ENCODE peak calls at places on chromosomes 3 and 15, in nine cellular contexts. A is tibial nerve; U is SJSA1; P is naive thymus-derived CD4-positive, alpha-beta T cell; R is CD8-positive, alpha-beta memory T cell; L is left ventricle myocardium inferior; I is NT2/D1; Y is fibroblast of lung; E is heart left ventricle. W is an unnamed sample. For H3K4me1 and H3K27me3, the result is how much of the 10 kb centered on the place peaks cover.

GRCh38 chr15:46304320-46304719 is 669.5 kb downstream of the SQOR start:
- DNase-seq in P (no peak), E (no peak), Y (no peak), L (no peak), A (no peak), I (peak), R (no peak), U (no peak), W (peak)

GRCh38 chr3:54954516-54954915 is 26.7 kb upstream of the LRTM1 start:
- DNase-seq in I (peak), P (no peak), E (no peak), A (no peak), L (no peak), U (peak), R (no peak), Y (peak), W (no peak)

GRCh38 chr3:5112043-5112442 is 10.0 kb upstream of the ARL8B start:
- DNase-seq in E (no peak), L (no peak), P (no peak), I (no peak), A (no peak), R (no peak), U (no peak), Y (no peak), W (no peak)

GRCh38 chr3:106692624-106693023 is 684.6 kb upstream of the CCDC54 start:
- DNase-seq in E (no peak), R (no peak), Y (no peak), A (no peak), U (no peak), P (no peak), I (no peak), L (no peak), W (no peak)

GRCh38 chr3:42387802-42388651 is 22.4 kb downstream of the LYZL4 start:
- DNase-seq in I (no peak), P (peak), U (no peak), A (no peak), L (no peak), R (peak), E (no peak), Y (no peak), W (peak)

GRCh38 chr3:174287601-174288180 is 571.4 kb upstream of the NAALADL2 start:
- DNase-seq in L (no peak), I (no peak), A (no peak), P (no peak), U (no peak), R (no peak), E (no peak), Y (no peak), W (no peak)

GRCh38 chr15:31328425-31328998 is 1.9 kb downstream of the KLF13 start:
- DNase-seq in P (peak), L (peak), Y (peak), R (peak), U (no peak), I (no peak), E (no peak), A (no peak), W (peak)

GRCh38 chr3:46840491-46840890 is 22.8 kb downstream of the MYL3 start:
- DNase-seq in A (no peak), P (no peak), L (no peak), Y (no peak), U (no peak), E (no peak), R (no peak), I (no peak), W (no peak)

GRCh38 chr15:94602771-94603474 is 371.6 kb downstream of the MCTP2 start:
- DNase-seq in R (no peak), I (no peak), A (no peak), Y (no peak), E (no peak), L (no peak), P (no peak), U (no peak), W (no peak)

GRCh38 chr3:29937185-29937584 is 656.3 kb downstream of the RBMS3 start:
- DNase-seq in A (no peak), I (no peak), Y (no peak), P (no peak), U (no peak), E (no peak), L (no peak), R (no peak), W (no peak)

GRCh38 chr15:24955549-24955929 is 752 bp downstream of the SNRPN start:
- DNase-seq in R (no peak), E (no peak), Y (no peak), A (no peak), L (peak), I (no peak), P (no peak), U (no peak), W (no peak)

GRCh38 chr15:86231864-86232801 is 152.5 kb downstream of the AGBL1 start:
- DNase-seq in U (no peak), E (peak), L (no peak), I (peak), R (peak), Y (peak), A (no peak), P (peak), W (peak)

GRCh38 chr15:89401636-89402252 is 67.1 kb upstream of the POLG start:
- DNase-seq in U (peak), P (no peak), R (no peak), L (no peak), Y (peak), E (no peak), A (no peak), I (no peak), W (no peak)

GRCh38 chr15:60740787-60741354 is 261.9 kb upstream of the ICE2 start:
- DNase-seq in U (no peak), E (no peak), Y (peak), P (no peak), L (no peak), A (no peak), I (no peak), R (no peak), W (no peak)

GRCh38 chr3:47578691-47579632 is at the start of gene CSPG5:
- DNase-seq in P (peak), U (no peak), R (peak), L (peak), E (peak), A (no peak), I (no peak), Y (no peak), W (peak)

GRCh38 chr3:112811917-112812660 is 34.6 kb downstream of the CD200R1L start:
- DNase-seq in A (no peak), L (no peak), P (no peak), I (no peak), R (no peak), U (no peak), E (no peak), Y (no peak), W (no peak)

GRCh38 chr3:79871656-79872055 is 103.9 kb upstream of the ROBO1 start:
- DNase-seq in L (no peak), E (no peak), U (no peak), Y (peak), P (no peak), A (no peak), R (no peak), I (no peak), W (no peak)

GRCh38 chr15:25600751-25601150 is 161.9 kb upstream of the UBE3A start:
- DNase-seq in A (no peak), L (no peak), E (no peak), R (no peak), Y (no peak), P (no peak), I (no peak), U (no peak), W (no peak)

GRCh38 chr3:130963878-130964277 is 62.7 kb downstream of the ASTE1 start:
- DNase-seq in Y (peak), P (no peak), I (peak), E (no peak), L (no peak), U (peak), A (no peak), R (no peak), W (no peak)

GRCh38 chr3:159260049-159260662 is 458.3 kb downstream of the MFSD1 start:
- DNase-seq in L (no peak), R (peak), A (no peak), I (peak), P (peak), Y (peak), U (peak), E (peak), W (no peak)

GRCh38 chr3:189981668-189982067 is 139.0 kb downstream of the P3H2 start:
- DNase-seq in Y (peak), U (peak), R (no peak), E (no peak), A (no peak), L (no peak), I (no peak), P (no peak), W (no peak)

GRCh38 chr3:106534206-106534605 is 665.4 kb upstream of the CBLB start:
- DNase-seq in P (no peak), E (no peak), Y (peak), L (no peak), A (no peak), U (peak), I (no peak), R (peak), W (peak)

GRCh38 chr15:75307778-75308390 is 25.2 kb downstream of the GOLGA6D start:
- DNase-seq in E (peak), U (peak), R (no peak), P (no peak), I (peak), L (no peak), Y (no peak), A (no peak), W (peak)

GRCh38 chr3:114799789-114800188 is 347.3 kb downstream of the ZBTB20 start:
- DNase-seq in A (no peak), L (no peak), R (no peak), P (no peak), U (no peak), I (no peak), Y (peak), E (no peak), W (no peak)

GRCh38 chr3:172203522-172204258 is 164.3 kb downstream of the FNDC3B start:
- DNase-seq in L (no peak), U (no peak), R (no peak), E (no peak), A (no peak), P (no peak), I (no peak), Y (peak), W (no peak)

GRCh38 chr3:13426591-13426990 is 6.5 kb upstream of the NUP210 start:
- DNase-seq in R (no peak), P (no peak), E (no peak), I (no peak), A (no peak), L (no peak), U (no peak), Y (no peak), W (no peak)

GRCh38 chr15:78988361-78988911 is 43.6 kb upstream of the CTSH start:
- DNase-seq in E (peak), L (peak), I (no peak), U (peak), R (no peak), P (no peak), A (peak), Y (peak), W (no peak)

GRCh38 chr3:122208579-122208978 is 25.1 kb downstream of the CASR start:
- DNase-seq in I (no peak), Y (no peak), A (no peak), P (no peak), R (no peak), L (no peak), E (no peak), U (no peak), W (no peak)

GRCh38 chr15:82313446-82313845 is 35.8 kb downstream of the GOLGA6L10 start:
- DNase-seq in Y (no peak), P (no peak), U (no peak), L (no peak), A (no peak), E (no peak), R (no peak), I (no peak), W (no peak)

GRCh38 chr15:44735482-44736260 is 657 bp upstream of the TRIM69 start:
- DNase-seq in R (no peak), Y (no peak), I (no peak), L (peak), A (peak), U (no peak), P (peak), E (peak), W (peak)

GRCh38 chr3:58991623-58992022 is 58.2 kb downstream of the CFAP20DC start:
- DNase-seq in I (no peak), E (no peak), L (no peak), P (no peak), R (no peak), U (no peak), A (no peak), Y (no peak), W (no peak)

GRCh38 chr3:178736300-178736699 is 200.1 kb downstream of the KCNMB2 start:
- DNase-seq in Y (peak), R (no peak), E (peak), P (no peak), I (no peak), L (peak), U (no peak), A (no peak), W (no peak)

GRCh38 chr15:55513125-55513524 is 5.1 kb upstream of the DNAAF4 start:
- DNase-seq in I (no peak), U (no peak), E (no peak), L (no peak), Y (no peak), R (no peak), P (no peak), A (no peak), W (no peak)

GRCh38 chr15:88629071-88629470 is 7.9 kb downstream of the AEN start:
- DNase-seq in P (no peak), Y (no peak), I (no peak), E (no peak), L (no peak), U (no peak), A (no peak), R (no peak), W (no peak)

GRCh38 chr15:40097968-40098476 is 10.7 kb downstream of the BMF start:
- DNase-seq in P (no peak), U (peak), R (no peak), Y (no peak), E (peak), I (no peak), A (no peak), L (peak), W (no peak)

DNA sequence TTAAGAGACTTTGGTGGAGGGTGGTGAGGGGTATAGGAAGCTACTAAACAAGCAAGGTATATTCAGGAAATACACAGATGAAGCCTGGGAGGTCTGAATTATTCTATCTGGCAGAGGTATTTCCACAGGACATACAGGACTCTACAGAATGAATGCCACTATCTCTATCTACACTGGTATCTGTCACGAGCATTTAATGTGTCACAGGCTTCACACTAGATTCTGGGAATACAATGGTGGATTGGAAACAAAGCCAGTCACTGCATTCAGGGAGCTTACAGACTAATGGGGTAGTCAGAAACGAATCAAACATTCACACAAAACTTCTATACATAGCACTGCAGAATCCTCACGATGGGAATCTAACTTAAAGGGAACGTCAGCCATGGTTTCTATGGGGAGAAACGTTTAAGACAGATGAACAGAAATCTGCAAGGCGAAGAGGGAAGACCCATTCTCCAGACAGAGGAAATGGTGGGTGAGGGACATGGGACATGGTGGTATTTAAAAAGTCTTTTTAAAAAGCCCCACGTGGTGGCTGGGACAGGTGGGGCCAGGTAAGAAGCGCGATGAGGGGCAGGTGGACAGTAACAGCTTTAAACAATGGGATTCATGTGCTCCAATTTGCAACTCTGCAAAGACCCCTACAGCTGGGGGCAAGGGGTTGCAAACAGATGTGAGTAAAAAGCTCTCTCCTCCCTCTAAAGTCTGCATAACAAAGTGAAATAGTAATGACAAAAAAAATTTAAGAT is 16.5 kb downstream of the LRIG1 start:
- DNase-seq in L (no peak), A (no peak), P (no peak), E (no peak), I (no peak), R (no peak), Y (no peak), U (no peak), W (no peak)
- H3K4me1 ChIP-seq in L (half or more), A (under half), P (half or more), E (half or more), I (under half), R (half or more), Y (under half), U (half or more), W (half or more)

GRCh38 chr3:72298201-72299155 is 513.5 kb upstream of the PROK2 start:
- DNase-seq in I (no peak), P (no peak), L (no peak), R (no peak), E (no peak), Y (no peak), U (no peak), A (no peak), W (no peak)
- H3K27me3 ChIP-seq in I (under half), P (under half), L (under half), R (under half), E (under half), Y (under half), U (under half), A (under half), W (under half)

DNA sequence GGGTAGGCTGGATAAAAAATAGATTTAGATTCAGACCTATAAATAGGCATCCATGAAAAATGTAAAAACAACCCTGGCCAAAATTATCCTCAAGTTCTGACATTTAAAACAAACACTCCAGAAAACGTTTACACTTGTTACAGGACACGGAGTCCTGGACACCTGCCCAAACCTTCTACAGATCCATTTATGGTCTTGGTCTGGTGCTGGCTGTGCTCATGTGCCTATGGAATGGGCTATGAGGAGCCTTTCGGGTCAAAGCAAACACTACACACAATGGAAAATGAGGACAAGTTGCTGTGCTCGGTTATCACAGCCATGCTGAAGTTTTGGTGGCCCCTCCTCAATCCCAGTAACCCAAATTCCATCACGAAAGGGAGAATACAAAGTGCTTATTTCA is 108.1 kb downstream of the PDZRN3 start:
- DNase-seq in R (no peak), I (no peak), A (no peak), L (peak), Y (no peak), U (no peak), P (no peak), E (peak), W (no peak)
- H3K4me1 ChIP-seq in R (under half), I (under half), A (under half), L (half or more), Y (under half), U (under half), P (under half), E (under half), W (under half)

DNA sequence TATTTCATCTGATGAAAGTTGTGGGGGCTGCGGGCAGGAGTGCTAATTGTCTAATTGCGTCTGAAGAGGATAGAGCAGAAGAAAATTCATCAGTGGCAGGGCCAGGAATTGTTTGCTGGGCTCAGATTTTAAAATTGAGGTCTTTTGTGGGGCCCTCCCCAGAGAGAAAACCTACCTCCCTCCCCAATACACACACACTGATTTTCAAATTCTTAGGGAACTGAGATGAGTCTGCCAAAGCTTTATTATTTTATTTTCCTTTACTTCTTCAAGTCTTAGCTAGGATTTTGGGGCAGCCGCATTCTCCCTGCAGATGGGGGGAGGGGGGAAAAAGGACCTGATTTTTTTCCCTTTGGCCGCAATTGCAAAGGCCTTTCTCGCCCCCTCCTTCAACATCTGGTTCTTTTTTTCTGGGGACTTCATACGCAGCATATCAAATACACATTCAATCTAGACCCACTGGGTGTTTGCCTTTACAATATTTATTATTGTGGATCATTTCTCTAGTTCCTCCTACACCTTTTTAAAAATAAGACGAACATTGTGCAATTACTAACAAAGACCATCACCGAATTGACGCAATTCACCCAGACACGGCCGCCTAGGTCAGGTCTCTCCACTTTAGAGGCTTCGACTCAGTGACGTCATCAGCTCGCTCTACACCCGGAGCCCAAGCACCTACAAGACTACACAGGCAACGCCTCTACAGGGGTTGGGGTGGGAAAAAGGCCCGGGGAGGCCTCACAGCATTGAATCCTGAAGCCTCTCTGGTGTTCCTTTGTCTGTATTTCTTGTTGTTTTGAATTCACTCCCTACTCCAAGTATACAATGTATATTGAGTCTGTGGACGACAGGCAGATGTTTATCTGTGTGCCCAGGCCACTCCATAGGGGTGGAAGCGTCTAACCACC is 16.8 kb downstream of the ZIC4 start:
- DNase-seq in U (no peak), E (no peak), L (no peak), I (no peak), Y (no peak), R (no peak), P (no peak), A (no peak), W (no peak)
- H3K27me3 ChIP-seq in U (under half), E (half or more), L (half or more), I (half or more), Y (half or more), R (under half), P (under half), A (under half), W (under half)

GRCh38 chr3:150419076-150419868 is 11.2 kb downstream of the TSC22D2 start:
- DNase-seq in A (no peak), L (no peak), R (no peak), U (no peak), E (no peak), P (no peak), Y (peak), I (no peak), W (no peak)
- H3K4me1 ChIP-seq in A (under half), L (half or more), R (under half), U (under half), E (half or more), P (under half), Y (under half), I (under half), W (under half)

W was measured in CD4-positive, CD25-positive, alpha-beta regulatory T cell.